ENCODE peak calls at places on chromosomes 13 and 19, in ten cellular contexts. One of them, this sample, is unnamed. For H3K4me1, the result is how much of the 10 kb centered on the place peaks cover.

GRCh38 chr13:64688893-64689677 is 2541.1 kb downstream of the PCDH9 start:
- DNase-seq in neural progenitor cell: no peak
- DNase-seq in fibroblast of lung: peak
- DNase-seq in IMR-90: peak
- DNase-seq in PC-3: peak
- DNase-seq in astrocyte: peak
- DNase-seq in K562: no peak
- DNase-seq in GM23338: no peak
- DNase-seq in MM.1S: no peak
- DNase-seq in osteoblast: no peak
- DNase-seq in this sample: no peak

GRCh38 chr19:49771674-49772139 is 4.9 kb downstream of the AP2A1 start:
- DNase-seq in GM23338: no peak
- DNase-seq in osteoblast: no peak
- DNase-seq in fibroblast of lung: no peak
- DNase-seq in neural progenitor cell: no peak
- DNase-seq in IMR-90: no peak
- DNase-seq in MM.1S: no peak
- DNase-seq in astrocyte: no peak
- DNase-seq in PC-3: no peak
- DNase-seq in K562: no peak
- DNase-seq in this sample: no peak

GRCh38 chr19:49436381-49437017 is 4.8 kb downstream of the SLC17A7 start:
- DNase-seq in GM23338: peak
- DNase-seq in MM.1S: no peak
- DNase-seq in astrocyte: no peak
- DNase-seq in PC-3: no peak
- DNase-seq in osteoblast: peak
- DNase-seq in fibroblast of lung: no peak
- DNase-seq in neural progenitor cell: peak
- DNase-seq in IMR-90: no peak
- DNase-seq in K562: peak
- DNase-seq in this sample: peak

GRCh38 chr19:52270266-52270885 is 989 bp downstream of the ZNF766 start:
- DNase-seq in IMR-90: peak
- DNase-seq in MM.1S: no peak
- DNase-seq in astrocyte: no peak
- DNase-seq in neural progenitor cell: peak
- DNase-seq in K562: peak
- DNase-seq in osteoblast: peak
- DNase-seq in PC-3: no peak
- DNase-seq in GM23338: peak
- DNase-seq in fibroblast of lung: no peak
- DNase-seq in this sample: peak

GRCh38 chr19:18170714-18171255 is 2.8 kb upstream of the IFI30 start:
- DNase-seq in fibroblast of lung: no peak
- DNase-seq in K562: no peak
- DNase-seq in osteoblast: peak
- DNase-seq in MM.1S: no peak
- DNase-seq in PC-3: no peak
- DNase-seq in neural progenitor cell: no peak
- DNase-seq in IMR-90: no peak
- DNase-seq in astrocyte: no peak
- DNase-seq in GM23338: no peak
- DNase-seq in this sample: no peak

GRCh38 chr13:72126424-72126823 is 259.4 kb upstream of the DACH1 start:
- DNase-seq in GM23338: no peak
- DNase-seq in fibroblast of lung: peak
- DNase-seq in IMR-90: no peak
- DNase-seq in MM.1S: no peak
- DNase-seq in K562: no peak
- DNase-seq in osteoblast: no peak
- DNase-seq in PC-3: peak
- DNase-seq in astrocyte: peak
- DNase-seq in neural progenitor cell: no peak
- DNase-seq in this sample: no peak

GRCh38 chr19:30222428-30222873 is 149.7 kb upstream of the ZNF536 start:
- DNase-seq in MM.1S: no peak
- DNase-seq in IMR-90: no peak
- DNase-seq in fibroblast of lung: no peak
- DNase-seq in neural progenitor cell: peak
- DNase-seq in PC-3: no peak
- DNase-seq in GM23338: peak
- DNase-seq in osteoblast: no peak
- DNase-seq in K562: peak
- DNase-seq in astrocyte: no peak
- DNase-seq in this sample: peak

GRCh38 chr13:112968380-112968909 is 569 bp upstream of the MCF2L start:
- DNase-seq in GM23338: peak
- DNase-seq in osteoblast: peak
- DNase-seq in K562: no peak
- DNase-seq in PC-3: peak
- DNase-seq in IMR-90: no peak
- DNase-seq in neural progenitor cell: peak
- DNase-seq in MM.1S: no peak
- DNase-seq in fibroblast of lung: no peak
- DNase-seq in astrocyte: no peak
- DNase-seq in this sample: peak

GRCh38 chr13:21929400-21929799 is 258.5 kb downstream of the FGF9 start:
- DNase-seq in MM.1S: no peak
- DNase-seq in GM23338: peak
- DNase-seq in fibroblast of lung: no peak
- DNase-seq in PC-3: no peak
- DNase-seq in astrocyte: no peak
- DNase-seq in K562: no peak
- DNase-seq in osteoblast: no peak
- DNase-seq in IMR-90: no peak
- DNase-seq in neural progenitor cell: peak
- DNase-seq in this sample: no peak

GRCh38 chr13:57653229-57653994 is 21.9 kb downstream of the PCDH17 start:
- DNase-seq in GM23338: no peak
- DNase-seq in osteoblast: no peak
- DNase-seq in astrocyte: no peak
- DNase-seq in PC-3: no peak
- DNase-seq in MM.1S: no peak
- DNase-seq in fibroblast of lung: no peak
- DNase-seq in neural progenitor cell: no peak
- DNase-seq in K562: no peak
- DNase-seq in IMR-90: no peak
- DNase-seq in this sample: no peak

GRCh38 chr19:55600336-55601028 is 394 bp downstream of the ZNF524 start:
- DNase-seq in fibroblast of lung: no peak
- DNase-seq in PC-3: no peak
- DNase-seq in neural progenitor cell: peak
- DNase-seq in K562: no peak
- DNase-seq in astrocyte: peak
- DNase-seq in osteoblast: peak
- DNase-seq in MM.1S: no peak
- DNase-seq in GM23338: peak
- DNase-seq in IMR-90: peak
- DNase-seq in this sample: peak

GRCh38 chr19:29807178-29807577 is 4.6 kb upstream of the CCNE1 start:
- DNase-seq in neural progenitor cell: no peak
- DNase-seq in fibroblast of lung: no peak
- DNase-seq in astrocyte: no peak
- DNase-seq in osteoblast: no peak
- DNase-seq in GM23338: no peak
- DNase-seq in IMR-90: no peak
- DNase-seq in K562: no peak
- DNase-seq in MM.1S: no peak
- DNase-seq in PC-3: no peak
- DNase-seq in this sample: no peak

GRCh38 chr13:62250501-62251175 is 835.0 kb upstream of the PCDH20 start:
- DNase-seq in astrocyte: no peak
- DNase-seq in neural progenitor cell: no peak
- DNase-seq in K562: no peak
- DNase-seq in MM.1S: no peak
- DNase-seq in fibroblast of lung: peak
- DNase-seq in PC-3: no peak
- DNase-seq in GM23338: no peak
- DNase-seq in IMR-90: no peak
- DNase-seq in osteoblast: no peak
- DNase-seq in this sample: peak

GRCh38 chr13:49584771-49585182 is 581 bp downstream of the RCBTB1 start:
- DNase-seq in MM.1S: peak
- DNase-seq in osteoblast: peak
- DNase-seq in astrocyte: no peak
- DNase-seq in fibroblast of lung: no peak
- DNase-seq in IMR-90: peak
- DNase-seq in neural progenitor cell: peak
- DNase-seq in GM23338: peak
- DNase-seq in K562: no peak
- DNase-seq in PC-3: peak
- DNase-seq in this sample: peak

GRCh38 chr19:4730740-4731171 is 7.1 kb upstream of the DPP9 start:
- DNase-seq in fibroblast of lung: no peak
- DNase-seq in astrocyte: no peak
- DNase-seq in neural progenitor cell: no peak
- DNase-seq in MM.1S: peak
- DNase-seq in PC-3: peak
- DNase-seq in osteoblast: peak
- DNase-seq in K562: peak
- DNase-seq in GM23338: peak
- DNase-seq in IMR-90: no peak
- DNase-seq in this sample: no peak

GRCh38 chr19:17404015-17404414 is 1.4 kb downstream of the BST2 start:
- DNase-seq in fibroblast of lung: no peak
- DNase-seq in astrocyte: no peak
- DNase-seq in IMR-90: no peak
- DNase-seq in MM.1S: no peak
- DNase-seq in GM23338: peak
- DNase-seq in osteoblast: peak
- DNase-seq in K562: peak
- DNase-seq in neural progenitor cell: no peak
- DNase-seq in PC-3: no peak
- DNase-seq in this sample: no peak

GRCh38 chr13:21925720-21926119 is 254.8 kb downstream of the FGF9 start:
- DNase-seq in osteoblast: no peak
- DNase-seq in IMR-90: no peak
- DNase-seq in astrocyte: no peak
- DNase-seq in fibroblast of lung: no peak
- DNase-seq in K562: no peak
- DNase-seq in neural progenitor cell: no peak
- DNase-seq in MM.1S: no peak
- DNase-seq in GM23338: peak
- DNase-seq in PC-3: no peak
- DNase-seq in this sample: peak

GRCh38 chr19:28377077-28377476 is 835.9 kb downstream of the UQCRFS1 start:
- DNase-seq in GM23338: peak
- DNase-seq in fibroblast of lung: peak
- DNase-seq in osteoblast: no peak
- DNase-seq in neural progenitor cell: peak
- DNase-seq in K562: no peak
- DNase-seq in IMR-90: no peak
- DNase-seq in astrocyte: no peak
- DNase-seq in MM.1S: peak
- DNase-seq in PC-3: no peak
- DNase-seq in this sample: peak

GRCh38 chr19:44694184-44694579 is 4.8 kb upstream of the CEACAM16 start:
- DNase-seq in fibroblast of lung: no peak
- DNase-seq in osteoblast: peak
- DNase-seq in PC-3: no peak
- DNase-seq in MM.1S: no peak
- DNase-seq in GM23338: peak
- DNase-seq in astrocyte: no peak
- DNase-seq in K562: peak
- DNase-seq in IMR-90: no peak
- DNase-seq in neural progenitor cell: no peak
- DNase-seq in this sample: no peak
- TF ChIP-seq CTCF in fibroblast of lung: peak
- TF ChIP-seq CTCF in osteoblast: peak
- TF ChIP-seq CTCF in PC-3: peak
- TF ChIP-seq CTCF in MM.1S: peak
- TF ChIP-seq CTCF in GM23338: peak
- TF ChIP-seq CTCF in astrocyte: peak
- TF ChIP-seq CTCF in K562: peak
- TF ChIP-seq CTCF in IMR-90: peak
- TF ChIP-seq CTCF in neural progenitor cell: peak
- TF ChIP-seq CTCF in this sample: peak

GRCh38 chr19:7213628-7214328 is 80.4 kb downstream of the INSR start:
- DNase-seq in neural progenitor cell: no peak
- DNase-seq in IMR-90: no peak
- DNase-seq in fibroblast of lung: no peak
- DNase-seq in osteoblast: no peak
- DNase-seq in PC-3: no peak
- DNase-seq in MM.1S: no peak
- DNase-seq in K562: no peak
- DNase-seq in astrocyte: no peak
- DNase-seq in GM23338: no peak
- DNase-seq in this sample: no peak
- H3K4me1 ChIP-seq in neural progenitor cell: under half
- H3K4me1 ChIP-seq in IMR-90: under half
- H3K4me1 ChIP-seq in fibroblast of lung: under half
- H3K4me1 ChIP-seq in osteoblast: under half
- H3K4me1 ChIP-seq in PC-3: under half
- H3K4me1 ChIP-seq in MM.1S: under half
- H3K4me1 ChIP-seq in K562: under half
- H3K4me1 ChIP-seq in astrocyte: under half
- H3K4me1 ChIP-seq in GM23338: under half
- H3K4me1 ChIP-seq in this sample: under half

DNA sequence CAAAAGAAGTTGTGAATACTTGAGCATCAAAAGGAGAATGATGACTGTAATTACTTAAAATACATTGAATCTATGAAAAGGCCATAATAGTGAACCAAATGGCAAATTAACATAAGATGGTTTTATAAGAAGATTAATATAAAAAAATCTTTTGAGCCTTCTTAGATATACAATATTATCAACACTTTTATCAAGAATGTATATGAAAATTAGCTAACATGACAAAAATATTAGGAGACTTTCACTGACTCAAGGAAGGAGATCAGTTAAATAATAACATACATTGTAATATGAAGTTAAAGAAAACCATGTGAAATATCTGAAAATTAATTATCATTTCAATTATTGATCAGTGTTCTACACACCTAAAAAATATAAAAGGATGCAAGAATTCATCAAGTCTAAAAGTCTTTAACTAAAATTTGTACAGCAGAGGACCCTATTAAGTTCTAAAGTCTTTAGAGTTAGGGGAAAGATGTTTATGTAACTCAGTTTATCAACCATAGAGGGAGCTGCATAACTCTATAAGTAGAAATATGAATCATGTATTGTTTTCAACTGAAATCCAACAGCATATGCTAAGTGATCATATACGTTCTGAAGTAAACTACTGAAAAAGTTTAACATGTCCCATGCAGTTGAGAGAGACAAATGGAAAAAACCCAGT is 756.1 kb upstream of the MIR17HG start:
- DNase-seq in PC-3: peak
- DNase-seq in fibroblast of lung: no peak
- DNase-seq in IMR-90: no peak
- DNase-seq in astrocyte: no peak
- DNase-seq in osteoblast: no peak
- DNase-seq in GM23338: peak
- DNase-seq in MM.1S: no peak
- DNase-seq in K562: no peak
- DNase-seq in neural progenitor cell: no peak
- DNase-seq in this sample: no peak
- H3K4me2 ChIP-seq in PC-3: no peak
- H3K4me2 ChIP-seq in fibroblast of lung: no peak
- H3K4me2 ChIP-seq in IMR-90: no peak
- H3K4me2 ChIP-seq in astrocyte: no peak
- H3K4me2 ChIP-seq in osteoblast: no peak
- H3K4me2 ChIP-seq in GM23338: no peak
- H3K4me2 ChIP-seq in MM.1S: no peak
- H3K4me2 ChIP-seq in K562: no peak
- H3K4me2 ChIP-seq in neural progenitor cell: no peak
- H3K4me2 ChIP-seq in this sample: no peak

GRCh38 chr13:66994097-66994496 is 236.0 kb downstream of the PCDH9 start:
- DNase-seq in osteoblast: peak
- DNase-seq in IMR-90: peak
- DNase-seq in GM23338: peak
- DNase-seq in MM.1S: peak
- DNase-seq in fibroblast of lung: peak
- DNase-seq in neural progenitor cell: peak
- DNase-seq in K562: peak
- DNase-seq in PC-3: no peak
- DNase-seq in astrocyte: peak
- DNase-seq in this sample: peak
- TF ChIP-seq CTCF in osteoblast: peak
- TF ChIP-seq CTCF in IMR-90: peak
- TF ChIP-seq CTCF in GM23338: peak
- TF ChIP-seq CTCF in MM.1S: no peak
- TF ChIP-seq CTCF in fibroblast of lung: peak
- TF ChIP-seq CTCF in neural progenitor cell: peak
- TF ChIP-seq CTCF in K562: peak
- TF ChIP-seq CTCF in PC-3: no peak
- TF ChIP-seq CTCF in astrocyte: peak
- TF ChIP-seq CTCF in this sample: peak